ENCODE peak calls at places on chromosomes 12 and 14, in nine cellular contexts. U is RPMI8226; C is mesenchymal stem cell; Y is astrocyte; A is stimulated activated CD8-positive, alpha-beta memory T cell treated with anti-CD3 and anti-CD28 coated beads, Interleukin-15, amount 100 ng/mL, for 1 hour; O is AG09319; G is HCT116; N is H9; F is stimulated activated CD4-positive, alpha-beta T cell treated with anti-CD3 and anti-CD28 coated beads, Interleukin-15, amount 100 ng/mL, for 24 hours. S is an unnamed sample.
A peak's percentile ranks its signal among the peaks of the same experiment; 100 is the strongest.

GRCh38 chr14:104787736-104788532 is 7.6 kb downstream of the AKT1 start:
- DNase-seq in U (no peak), C (no peak), Y (no peak), A (no peak), O (no peak), G (no peak), N (no peak), F (no peak), S (no peak)

GRCh38 chr14:23358553-23359166 is 6.0 kb upstream of the SLC22A17 start:
- DNase-seq in U (no peak), C (no peak), Y (no peak), A (no peak), O (no peak), G (no peak), N (peak; percentile 13), F (no peak), S (no peak)

GRCh38 chr12:59219148-59219547 is 298.8 kb upstream of the LRIG3 start:
- DNase-seq in U (no peak), C (no peak), Y (no peak), A (no peak), O (no peak), G (no peak), N (no peak), F (no peak), S (no peak)

GRCh38 chr12:57498143-57498524 is 10.3 kb downstream of the MARS1 start:
- DNase-seq in U (no peak), C (no peak), Y (no peak), A (no peak), O (no peak), G (no peak), N (peak; percentile 83), F (no peak), S (no peak)

GRCh38 chr12:2179953-2180736 is 127.4 kb downstream of the CACNA1C start:
- DNase-seq in U (no peak), C (peak; percentile 97), Y (peak; percentile 95), A (no peak), O (peak; percentile 87), G (peak; percentile 29), N (no peak), F (no peak), S (peak; percentile 94)

GRCh38 chr12:34398706-34399630 is 376.7 kb downstream of the ALG10 start:
- DNase-seq in U (no peak), C (no peak), Y (no peak), A (no peak), O (no peak), G (no peak), N (peak; percentile 15), F (peak; percentile 0), S (peak; percentile 54)

GRCh38 chr12:22380029-22380428 is 45.5 kb upstream of the ST8SIA1 start:
- DNase-seq in U (no peak), C (no peak), Y (peak; percentile 11), A (no peak), O (no peak), G (no peak), N (no peak), F (no peak), S (no peak)

GRCh38 chr14:31252865-31253264 is 45.3 kb upstream of the HECTD1 start:
- DNase-seq in U (no peak), C (no peak), Y (no peak), A (no peak), O (no peak), G (no peak), N (no peak), F (no peak), S (no peak)

GRCh38 chr12:108967869-108968540 is 52.9 kb downstream of the SVOP start:
- DNase-seq in U (peak; percentile 54), C (peak; percentile 9), Y (no peak), A (no peak), O (no peak), G (peak; percentile 40), N (no peak), F (no peak), S (no peak)

GRCh38 chr12:1929241-1929984 is 11.0 kb upstream of the CACNA2D4 start:
- DNase-seq in U (peak; percentile 21), C (no peak), Y (no peak), A (no peak), O (no peak), G (no peak), N (peak; percentile 14), F (no peak), S (no peak)

GRCh38 chr12:124940393-124941169 is 26.1 kb upstream of the UBC start:
- DNase-seq in U (peak; percentile 88), C (peak; percentile 93), Y (peak; percentile 71), A (peak; percentile 72), O (peak; percentile 72), G (peak; percentile 86), N (peak; percentile 97), F (peak; percentile 90), S (peak; percentile 96)

GRCh38 chr12:69343357-69343756 is 4.8 kb upstream of the LYZ start:
- DNase-seq in U (no peak), C (no peak), Y (no peak), A (no peak), O (no peak), G (no peak), N (no peak), F (no peak), S (no peak)

GRCh38 chr14:70744631-70745030 is 64.7 kb downstream of the MAP3K9 start:
- DNase-seq in U (no peak), C (no peak), Y (no peak), A (no peak), O (no peak), G (no peak), N (no peak), F (no peak), S (no peak)

GRCh38 chr12:94615284-94616216 is 34.8 kb downstream of the TMCC3 start:
- DNase-seq in U (no peak), C (no peak), Y (peak; percentile 48), A (no peak), O (no peak), G (no peak), N (no peak), F (no peak), S (no peak)

GRCh38 chr14:22391908-22392307 is 197.1 kb downstream of the DAD1 start:
- DNase-seq in U (peak; percentile 51), C (peak; percentile 76), Y (peak; percentile 59), A (no peak), O (peak; percentile 3), G (peak; percentile 28), N (peak; percentile 69), F (no peak), S (peak; percentile 72)

GRCh38 chr14:30525833-30526232 is 33.1 kb upstream of the G2E3 start:
- DNase-seq in U (no peak), C (peak; percentile 14), Y (peak; percentile 12), A (no peak), O (peak; percentile 34), G (no peak), N (no peak), F (no peak), S (no peak)

GRCh38 chr14:105173901-105174894 is 5.6 kb upstream of the JAG2 start:
- DNase-seq in U (no peak), C (no peak), Y (no peak), A (no peak), O (no peak), G (no peak), N (no peak), F (peak; percentile 46), S (no peak)

GRCh38 chr12:92147491-92147890 is 1.8 kb upstream of the BTG1 start:
- DNase-seq in U (no peak), C (peak; percentile 11), Y (no peak), A (no peak), O (no peak), G (no peak), N (no peak), F (no peak), S (no peak)

GRCh38 chr14:49106721-49107689 is 479.2 kb downstream of the RPS29 start:
- DNase-seq in U (no peak), C (peak; percentile 36), Y (peak; percentile 10), A (no peak), O (no peak), G (no peak), N (no peak), F (no peak), S (no peak)

GRCh38 chr12:102958073-102958829 is 777 bp downstream of the ASCL1 start:
- DNase-seq in U (no peak), C (peak; percentile 36), Y (peak; percentile 18), A (no peak), O (no peak), G (no peak), N (peak; percentile 90), F (peak; percentile 47), S (no peak)

GRCh38 chr14:24132061-24132685 is 1.7 kb downstream of the FITM1 start:
- DNase-seq in U (peak; percentile 86), C (no peak), Y (no peak), A (no peak), O (no peak), G (no peak), N (no peak), F (peak; percentile 44), S (no peak)

GRCh38 chr12:5335059-5335458 is 96.8 kb upstream of the NTF3 start:
- DNase-seq in U (no peak), C (no peak), Y (no peak), A (no peak), O (no peak), G (no peak), N (no peak), F (no peak), S (no peak)

S was measured in sigmoid colon.